ENCODE peak calls at places on chromosomes 13 and 19, in four cellular contexts. U, F, A and J are unnamed samples.

GRCh38 chr19:47813304-47813994 is 8.3 kb upstream of the CRX start:
- DNase-seq in F (peak; percentile 68), U (peak; percentile 60), A (peak; percentile 92), J (peak; percentile 94)

GRCh38 chr13:40672310-40673060 is 6.0 kb upstream of the FOXO1 start:
- DNase-seq in U (no peak), F (no peak), A (no peak), J (no peak)

GRCh38 chr13:104809483-104809882 is 1726.0 kb downstream of the EFNB2 start:
- DNase-seq in U (no peak), A (no peak), F (no peak), J (no peak)

GRCh38 chr19:46660601-46661019 is 372 bp downstream of the DACT3 start:
- DNase-seq in F (peak; percentile 52), A (no peak), U (no peak), J (no peak)

GRCh38 chr13:75715598-75716523 is 79.7 kb downstream of the LMO7 start:
- DNase-seq in U (no peak), F (no peak), A (no peak), J (no peak)

GRCh38 chr19:46000497-46001246 is 5.4 kb downstream of the CCDC61 start:
- DNase-seq in A (no peak), F (no peak), U (no peak), J (peak; percentile 77)

GRCh38 chr19:10915511-10916091 is 12.8 kb downstream of the YIPF2 start:
- DNase-seq in F (no peak), A (no peak), U (no peak), J (peak; percentile 66)

GRCh38 chr13:112961457-112962369 is 7.3 kb upstream of the MCF2L start:
- DNase-seq in A (no peak), U (no peak), F (peak; percentile 27), J (no peak)

GRCh38 chr19:39304701-39305571 is 8.7 kb downstream of the IFNL1 start:
- DNase-seq in F (no peak), A (no peak), U (no peak), J (no peak)

GRCh38 chr19:46478356-46478986 is 7.1 kb upstream of the PNMA8A start:
- DNase-seq in F (no peak), A (no peak), U (no peak), J (no peak)

GRCh38 chr19:44635581-44636438 is 7.9 kb upstream of the PVR start:
- DNase-seq in U (no peak), F (no peak), A (no peak), J (no peak)

GRCh38 chr13:59034198-59034597 is 1129.5 kb downstream of the DIAPH3 start:
- DNase-seq in U (no peak), A (no peak), F (no peak), J (no peak)

GRCh38 chr13:85558118-85558517 is 241.1 kb downstream of the SLITRK6 start:
- DNase-seq in F (no peak), U (no peak), A (no peak), J (no peak)

GRCh38 chr19:585551-586110 is 4.0 kb upstream of the HCN2 start:
- DNase-seq in U (no peak), F (no peak), A (no peak), J (no peak)

GRCh38 chr13:49569993-49570689 is 15.2 kb downstream of the RCBTB1 start:
- DNase-seq in F (no peak), U (no peak), A (no peak), J (no peak)

GRCh38 chr13:91726666-91727065 is 328.2 kb downstream of the GPC5 start:
- DNase-seq in A (no peak), F (no peak), U (no peak), J (no peak)

GRCh38 chr13:99123101-99124045 is 77.3 kb upstream of the UBAC2 start:
- DNase-seq in A (no peak), F (no peak), U (no peak), J (no peak)

GRCh38 chr13:44311011-44311481 is 62.6 kb upstream of the SERP2 start:
- DNase-seq in U (no peak), F (peak; percentile 49), A (no peak), J (no peak)

GRCh38 chr19:30105316-30105715 is 163.3 kb downstream of the URI1 start:
- DNase-seq in A (no peak), F (no peak), U (no peak), J (no peak)

GRCh38 chr19:13070425-13071140 is 32.1 kb downstream of the LYL1 start:
- DNase-seq in U (no peak), F (no peak), A (no peak), J (no peak)

GRCh38 chr19:46225558-46226004 is 4.0 kb upstream of the IGFL1 start:
- DNase-seq in U (no peak), F (no peak), A (no peak), J (no peak)

GRCh38 chr19:45523642-45524256 is 16.5 kb downstream of the VASP start:
- DNase-seq in A (peak; percentile 67), U (peak; percentile 77), F (peak; percentile 74), J (peak; percentile 80)

GRCh38 chr13:99813346-99814095 is 158.0 kb downstream of the ZIC5 start:
- DNase-seq in F (no peak), A (no peak), U (no peak), J (no peak)

GRCh38 chr13:113758651-113759524 is at the start of gene TMEM255B:
- DNase-seq in F (peak; percentile 90), U (peak; percentile 82), A (peak; percentile 73), J (peak; percentile 89)

GRCh38 chr13:99215466-99215865 is 14.8 kb downstream of the UBAC2 start:
- DNase-seq in F (no peak), A (no peak), U (no peak), J (no peak)

GRCh38 chr13:35747594-35747993 is 271.1 kb upstream of the MAB21L1 start:
- DNase-seq in U (no peak), F (no peak), A (no peak), J (no peak)

GRCh38 chr19:57008432-57008831 is 111.4 kb upstream of the USP29 start:
- DNase-seq in F (no peak), U (no peak), A (no peak), J (no peak)

GRCh38 chr13:49456156-49456555 is 12.1 kb downstream of the SETDB2 start:
- DNase-seq in F (no peak), U (no peak), A (no peak), J (no peak)

GRCh38 chr19:42080764-42081375 is 4.9 kb downstream of the ZNF574 start:
- DNase-seq in A (no peak), F (no peak), U (no peak), J (no peak)

GRCh38 chr19:42079276-42079669 is 3.3 kb downstream of the ZNF574 start:
- DNase-seq in U (no peak), A (no peak), F (no peak), J (no peak)

GRCh38 chr19:42083537-42083936 is 7.6 kb downstream of the ZNF574 start:
- DNase-seq in A (no peak), U (no peak), F (no peak), J (no peak)

GRCh38 chr19:42079886-42080763 is 4.2 kb downstream of the ZNF574 start:
- DNase-seq in F (no peak), A (no peak), U (no peak), J (no peak)

DNA sequence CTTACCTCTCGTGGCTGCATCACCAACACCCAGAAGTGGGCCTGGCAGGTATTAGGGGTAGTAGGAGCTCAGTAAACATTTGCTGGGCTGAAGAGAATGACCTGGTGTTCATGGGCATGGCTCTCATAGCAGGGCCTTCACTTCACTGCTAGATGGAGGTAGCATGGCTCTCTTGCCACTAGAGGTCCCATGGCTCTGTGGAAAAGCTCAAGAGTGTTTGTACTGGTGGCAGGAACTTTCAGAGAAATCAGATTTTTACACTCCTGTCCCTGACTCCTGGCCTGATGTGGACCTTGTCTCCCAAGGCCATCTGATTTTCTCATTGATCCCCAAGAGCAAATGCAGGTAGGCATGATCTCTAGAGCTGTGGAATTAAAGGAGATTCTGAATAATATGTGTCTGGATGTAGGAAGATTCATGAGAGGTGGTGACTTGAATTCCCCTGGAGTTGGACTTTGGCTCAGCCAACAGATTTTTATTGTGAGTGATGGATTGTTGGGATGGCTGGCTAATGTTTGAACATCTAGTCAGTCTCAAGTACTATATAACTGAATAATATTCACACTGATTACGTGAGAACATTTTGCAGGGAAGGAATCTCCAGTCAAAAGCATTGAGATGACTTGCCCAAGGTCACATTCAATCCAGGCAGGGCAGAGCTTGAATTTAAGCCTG is 5.8 kb downstream of the ZNF574 start:
- DNase-seq in U (no peak), A (no peak), F (no peak), J (no peak)
- TF ChIP-seq CTCF in U (no peak), A (peak; percentile 53), F (no peak), J (peak; percentile 34)

GRCh38 chr13:23087884-23088283 is 92.9 kb upstream of the SGCG start:
- DNase-seq in F (no peak), U (no peak), A (peak; percentile 9), J (peak; percentile 48)
- TF ChIP-seq CTCF in F (peak; percentile 25), U (no peak), A (peak; percentile 56), J (peak; percentile 59)

GRCh38 chr19:28727133-28727834 is 485.7 kb downstream of the UQCRFS1 start:
- DNase-seq in F (no peak), U (no peak), A (no peak), J (peak; percentile 78)
- TF ChIP-seq CTCF in F (no peak), U (no peak), A (no peak), J (peak; percentile 67)

DNA sequence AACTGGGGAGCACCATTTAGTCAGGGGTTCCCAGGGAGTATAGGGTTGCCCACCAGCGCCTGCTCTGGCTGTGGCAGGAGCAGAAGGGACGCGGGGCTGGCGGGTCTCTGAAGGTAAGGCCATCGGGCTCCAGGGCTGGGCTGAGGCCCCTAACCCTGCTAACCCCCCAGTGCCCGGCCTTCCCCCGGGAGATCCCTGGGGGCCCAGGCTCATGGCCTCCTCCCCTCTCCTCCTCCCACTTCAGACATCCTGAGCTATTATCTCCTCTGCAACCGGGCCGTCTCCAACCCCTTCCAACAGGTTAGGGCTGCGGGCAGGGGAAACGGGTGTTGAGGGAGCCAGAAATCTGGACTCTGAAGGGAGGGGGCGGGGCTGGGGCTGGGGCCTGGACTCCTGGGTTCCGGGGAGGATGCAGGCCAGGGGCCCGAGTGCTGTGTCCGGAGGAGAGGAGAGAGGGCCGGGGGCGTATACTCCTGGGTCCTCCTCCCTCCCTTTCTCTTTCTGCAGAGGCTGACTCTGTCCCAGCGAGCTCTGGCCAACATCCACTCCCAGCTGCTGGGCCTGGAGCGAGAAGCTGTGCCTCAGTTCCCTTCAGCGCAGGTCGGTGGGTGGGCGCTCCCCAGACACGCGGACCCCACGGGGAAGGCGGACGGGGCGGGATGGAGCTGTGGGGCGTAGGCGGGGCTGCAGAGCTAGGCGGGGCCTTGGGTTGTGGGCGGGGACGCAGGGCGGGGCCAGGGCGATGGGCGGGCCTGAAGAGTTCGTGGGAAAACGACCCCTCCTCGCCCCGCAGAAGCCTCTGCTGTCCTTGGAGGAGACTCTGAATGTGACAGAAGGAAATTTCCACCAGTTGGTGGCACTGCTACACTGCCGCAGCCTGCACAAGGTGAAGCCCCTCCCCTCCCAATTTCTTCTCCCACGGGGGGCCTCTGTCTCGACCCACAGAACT is 15.3 kb downstream of the TTYH1 start:
- DNase-seq in F (no peak), A (peak; percentile 74), U (no peak), J (peak; percentile 86)
- TF ChIP-seq CTCF in F (no peak), A (peak; percentile 52), U (no peak), J (no peak)

DNA sequence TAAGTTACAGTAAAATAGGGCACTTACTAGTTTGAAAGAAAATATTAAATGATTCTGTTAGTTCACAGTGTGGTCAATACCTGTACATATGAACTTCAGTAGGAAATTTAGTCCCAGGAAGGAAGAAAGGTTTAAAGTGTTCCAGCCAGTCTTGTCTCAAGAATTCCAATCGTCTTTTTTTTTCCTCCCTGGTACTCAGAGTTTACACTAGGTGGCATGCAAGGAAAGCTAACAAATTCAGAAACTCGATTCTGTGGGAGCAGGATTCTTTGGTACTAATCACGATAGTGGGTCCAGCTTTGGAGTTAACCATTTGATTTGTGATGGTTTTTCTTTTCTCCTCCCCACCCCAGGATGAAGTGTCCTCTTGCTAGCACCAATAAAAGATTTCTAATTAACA is 43.6 kb downstream of the POLR1D start:
- DNase-seq in F (no peak), U (no peak), A (no peak), J (no peak)
- TF ChIP-seq CTCF in F (no peak), U (no peak), A (peak; percentile 43), J (no peak)

GRCh38 chr19:28234637-28235036 is 978.3 kb downstream of the UQCRFS1 start:
- DNase-seq in U (no peak), F (no peak), A (no peak), J (no peak)
- TF ChIP-seq CTCF in U (no peak), F (no peak), A (no peak), J (no peak)